ENCODE peak calls at places on chromosomes 2 and 18, in nine cellular contexts. F is naive thymus-derived CD4-positive, alpha-beta T cell; N is lower lobe of right lung; O is CD4-positive, CD25-positive, alpha-beta regulatory T cell; A is IMR-90; I is AG04450; R is A549; H is cardiac muscle cell; K is hepatocyte. V is an unnamed sample.

GRCh38 chr2:239545741-239546392 is 145.0 kb upstream of the HDAC4 start:
- DNase-seq in F (no peak), N (no peak), O (no peak), A (no peak), I (no peak), R (no peak), H (no peak), K (no peak), V (no peak)

GRCh38 chr18:489244-490023 is 11.1 kb downstream of the COLEC12 start:
- DNase-seq in F (no peak), N (no peak), O (no peak), A (peak), I (no peak), R (no peak), H (no peak), K (no peak), V (no peak)

GRCh38 chr2:222837643-222838056 is 23.2 kb upstream of the ACSL3 start:
- DNase-seq in F (no peak), N (no peak), O (no peak), A (peak), I (no peak), R (peak), H (no peak), K (peak), V (no peak)

GRCh38 chr2:95276244-95276887 is 2.1 kb downstream of the PROM2 start:
- DNase-seq in F (no peak), N (peak), O (no peak), A (no peak), I (no peak), R (no peak), H (no peak), K (no peak), V (no peak)

GRCh38 chr18:48862116-48862515 is 88.6 kb downstream of the SMAD7 start:
- DNase-seq in F (no peak), N (peak), O (no peak), A (no peak), I (no peak), R (no peak), H (no peak), K (no peak), V (no peak)

GRCh38 chr2:109612991-109613921 is 510 bp downstream of the SEPTIN10 start:
- DNase-seq in F (peak), N (peak), O (no peak), A (peak), I (no peak), R (peak), H (peak), K (peak), V (no peak)

GRCh38 chr2:100350661-100351185 is 28.4 kb upstream of the LONRF2 start:
- DNase-seq in F (no peak), N (no peak), O (no peak), A (no peak), I (no peak), R (no peak), H (no peak), K (no peak), V (no peak)

GRCh38 chr18:54882318-54882717 is 54.0 kb downstream of the RAB27B start:
- DNase-seq in F (no peak), N (no peak), O (no peak), A (no peak), I (no peak), R (no peak), H (no peak), K (no peak), V (no peak)

GRCh38 chr18:79001001-79001400 is 21.4 kb downstream of the SALL3 start:
- DNase-seq in F (no peak), N (no peak), O (no peak), A (no peak), I (no peak), R (no peak), H (no peak), K (no peak), V (no peak)

GRCh38 chr2:78992451-78992806 is 33.1 kb upstream of the REG3G start:
- DNase-seq in F (no peak), N (no peak), O (no peak), A (no peak), I (no peak), R (peak), H (peak), K (peak), V (no peak)

GRCh38 chr2:131034122-131035051 is 58.9 kb downstream of the FAM168B start:
- DNase-seq in F (no peak), N (peak), O (no peak), A (peak), I (no peak), R (no peak), H (peak), K (peak), V (no peak)

GRCh38 chr2:136713739-136714138 is 51.6 kb upstream of the THSD7B start:
- DNase-seq in F (no peak), N (no peak), O (no peak), A (no peak), I (no peak), R (no peak), H (no peak), K (no peak), V (no peak)

GRCh38 chr2:104862061-104862941 is 8.4 kb downstream of the POU3F3 start:
- DNase-seq in F (no peak), N (no peak), O (no peak), A (no peak), I (no peak), R (no peak), H (peak), K (no peak), V (no peak)

GRCh38 chr2:156333274-156333950 is 891 bp upstream of the NR4A2 start:
- DNase-seq in F (peak), N (peak), O (peak), A (no peak), I (no peak), R (no peak), H (no peak), K (no peak), V (no peak)

GRCh38 chr18:9048808-9049494 is 53.5 kb upstream of the NDUFV2 start:
- DNase-seq in F (no peak), N (no peak), O (no peak), A (peak), I (no peak), R (no peak), H (no peak), K (no peak), V (no peak)

GRCh38 chr2:177405029-177405692 is 12.6 kb downstream of the AGPS start:
- DNase-seq in F (no peak), N (no peak), O (no peak), A (peak), I (no peak), R (no peak), H (no peak), K (no peak), V (no peak)

GRCh38 chr2:197804758-197805597 is 585 bp downstream of the PLCL1 start:
- DNase-seq in F (peak), N (peak), O (peak), A (peak), I (no peak), R (no peak), H (peak), K (peak), V (no peak)

GRCh38 chr2:118124293-118124891 is 36.1 kb downstream of the INSIG2 start:
- DNase-seq in F (no peak), N (no peak), O (no peak), A (no peak), I (no peak), R (peak), H (no peak), K (no peak), V (no peak)

GRCh38 chr18:74353169-74353775 is 37.6 kb downstream of the C18orf63 start:
- DNase-seq in F (peak), N (no peak), O (peak), A (peak), I (peak), R (peak), H (peak), K (peak), V (peak)

GRCh38 chr2:217820066-217820819 is 182.6 kb downstream of the TNS1 start:
- DNase-seq in F (no peak), N (peak), O (no peak), A (no peak), I (no peak), R (no peak), H (no peak), K (no peak), V (no peak)

GRCh38 chr2:236237468-236238190 is 26.6 kb downstream of the ASB18 start:
- DNase-seq in F (no peak), N (no peak), O (no peak), A (no peak), I (no peak), R (no peak), H (peak), K (peak), V (no peak)

GRCh38 chr18:14086459-14087231 is 45.6 kb downstream of the ZNF519 start:
- DNase-seq in F (no peak), N (no peak), O (no peak), A (peak), I (no peak), R (peak), H (peak), K (peak), V (no peak)

GRCh38 chr2:21920721-21921120 is 797.0 kb downstream of the TDRD15 start:
- DNase-seq in F (no peak), N (no peak), O (no peak), A (no peak), I (no peak), R (no peak), H (no peak), K (no peak), V (no peak)

GRCh38 chr2:54997826-54998225 is 52.4 kb downstream of the RTN4 start:
- DNase-seq in F (no peak), N (no peak), O (no peak), A (no peak), I (no peak), R (no peak), H (no peak), K (no peak), V (peak)

GRCh38 chr2:200330351-200331120 is 24.0 kb downstream of the SPATS2L start:
- DNase-seq in F (no peak), N (no peak), O (no peak), A (no peak), I (no peak), R (no peak), H (no peak), K (no peak), V (no peak)

GRCh38 chr18:80033181-80034067 is 810 bp upstream of the RBFA start:
- DNase-seq in F (peak), N (no peak), O (no peak), A (peak), I (no peak), R (peak), H (peak), K (no peak), V (no peak)

GRCh38 chr2:82896117-82896516 is 1563.0 kb downstream of the SUCLG1 start:
- DNase-seq in F (no peak), N (peak), O (no peak), A (no peak), I (no peak), R (no peak), H (no peak), K (no peak), V (no peak)

GRCh38 chr2:7363906-7364305 is 446.7 kb downstream of the RNF144A start:
- DNase-seq in F (no peak), N (no peak), O (no peak), A (no peak), I (no peak), R (peak), H (no peak), K (no peak), V (no peak)

GRCh38 chr2:224608104-224608503 is 22.9 kb upstream of the CUL3 start:
- DNase-seq in F (no peak), N (no peak), O (no peak), A (no peak), I (no peak), R (peak), H (no peak), K (no peak), V (no peak)

GRCh38 chr2:126700073-126700581 is 44.2 kb downstream of the GYPC start:
- DNase-seq in F (no peak), N (no peak), O (no peak), A (peak), I (no peak), R (no peak), H (no peak), K (no peak), V (no peak)

GRCh38 chr2:150585221-150585971 is 97.9 kb upstream of the RND3 start:
- DNase-seq in F (no peak), N (no peak), O (no peak), A (no peak), I (no peak), R (no peak), H (no peak), K (no peak), V (no peak)

GRCh38 chr2:3146175-3146574 is 231.4 kb downstream of the EIPR1 start:
- DNase-seq in F (no peak), N (no peak), O (no peak), A (no peak), I (no peak), R (no peak), H (no peak), K (no peak), V (no peak)

GRCh38 chr2:100178085-100178788 is 35.8 kb upstream of the AFF3 start:
- DNase-seq in F (no peak), N (no peak), O (no peak), A (peak), I (no peak), R (peak), H (peak), K (peak), V (peak)

GRCh38 chr2:179343945-179344279 is 79.3 kb upstream of the SESTD1 start:
- DNase-seq in F (no peak), N (no peak), O (no peak), A (no peak), I (no peak), R (no peak), H (no peak), K (no peak), V (no peak)

GRCh38 chr2:162475661-162476060 is 131.7 kb downstream of the GCA start:
- DNase-seq in F (no peak), N (no peak), O (no peak), A (no peak), I (no peak), R (no peak), H (no peak), K (peak), V (no peak)

GRCh38 chr2:45218931-45219339 is 209.7 kb upstream of the SIX2 start:
- DNase-seq in F (no peak), N (peak), O (no peak), A (no peak), I (no peak), R (no peak), H (no peak), K (no peak), V (no peak)

GRCh38 chr2:111191877-111192276 is 71.2 kb downstream of the BCL2L11 start:
- DNase-seq in F (no peak), N (no peak), O (no peak), A (no peak), I (no peak), R (no peak), H (no peak), K (no peak), V (no peak)

GRCh38 chr18:73535189-73535588 is 612.4 kb downstream of the FBXO15 start:
- DNase-seq in F (no peak), N (no peak), O (no peak), A (no peak), I (no peak), R (no peak), H (no peak), K (no peak), V (no peak)

GRCh38 chr2:25375989-25376545 is 34.3 kb upstream of the DNMT3A start:
- DNase-seq in F (no peak), N (no peak), O (no peak), A (no peak), I (no peak), R (no peak), H (no peak), K (no peak), V (no peak)

GRCh38 chr2:161020437-161020836 is 139.8 kb upstream of the TANK start:
- DNase-seq in F (no peak), N (no peak), O (no peak), A (no peak), I (no peak), R (no peak), H (no peak), K (no peak), V (no peak)

GRCh38 chr2:161017780-161018440 is 142.3 kb upstream of the TANK start:
- DNase-seq in F (no peak), N (no peak), O (no peak), A (no peak), I (no peak), R (no peak), H (peak), K (no peak), V (no peak)

GRCh38 chr2:161019311-161019710 is 140.9 kb upstream of the TANK start:
- DNase-seq in F (no peak), N (no peak), O (no peak), A (no peak), I (no peak), R (no peak), H (no peak), K (no peak), V (no peak)
- H3K4me3 ChIP-seq in F (no peak), N (no peak), O (no peak), A (no peak), I (no peak), R (no peak), H (no peak), K (no peak), V (no peak)

GRCh38 chr2:8617048-8617447 is 64.8 kb upstream of the ID2 start:
- DNase-seq in F (no peak), N (peak), O (no peak), A (no peak), I (no peak), R (no peak), H (no peak), K (no peak), V (no peak)

GRCh38 chr2:8619071-8619470 is 62.8 kb upstream of the ID2 start:
- DNase-seq in F (no peak), N (peak), O (no peak), A (no peak), I (no peak), R (no peak), H (no peak), K (no peak), V (no peak)

GRCh38 chr2:8616084-8616419 is 65.8 kb upstream of the ID2 start:
- DNase-seq in F (no peak), N (peak), O (no peak), A (no peak), I (no peak), R (no peak), H (no peak), K (no peak), V (no peak)

GRCh38 chr2:8615252-8616083 is 66.4 kb upstream of the ID2 start:
- DNase-seq in F (no peak), N (peak), O (no peak), A (no peak), I (no peak), R (no peak), H (no peak), K (no peak), V (no peak)

GRCh38 chr2:8617590-8617989 is 64.3 kb upstream of the ID2 start:
- DNase-seq in F (no peak), N (no peak), O (no peak), A (no peak), I (no peak), R (no peak), H (no peak), K (no peak), V (no peak)
- H3K4me3 ChIP-seq in F (no peak), N (no peak), O (no peak), A (no peak), I (no peak), R (no peak), H (no peak), K (no peak), V (no peak)

GRCh38 chr2:168480825-168481585 is 24.9 kb downstream of the CERS6 start:
- DNase-seq in F (no peak), N (no peak), O (no peak), A (no peak), I (no peak), R (no peak), H (no peak), K (no peak), V (no peak)
- H3K4me3 ChIP-seq in F (no peak), N (no peak), O (no peak), A (no peak), I (no peak), R (no peak), H (no peak), K (no peak), V (no peak)

DNA sequence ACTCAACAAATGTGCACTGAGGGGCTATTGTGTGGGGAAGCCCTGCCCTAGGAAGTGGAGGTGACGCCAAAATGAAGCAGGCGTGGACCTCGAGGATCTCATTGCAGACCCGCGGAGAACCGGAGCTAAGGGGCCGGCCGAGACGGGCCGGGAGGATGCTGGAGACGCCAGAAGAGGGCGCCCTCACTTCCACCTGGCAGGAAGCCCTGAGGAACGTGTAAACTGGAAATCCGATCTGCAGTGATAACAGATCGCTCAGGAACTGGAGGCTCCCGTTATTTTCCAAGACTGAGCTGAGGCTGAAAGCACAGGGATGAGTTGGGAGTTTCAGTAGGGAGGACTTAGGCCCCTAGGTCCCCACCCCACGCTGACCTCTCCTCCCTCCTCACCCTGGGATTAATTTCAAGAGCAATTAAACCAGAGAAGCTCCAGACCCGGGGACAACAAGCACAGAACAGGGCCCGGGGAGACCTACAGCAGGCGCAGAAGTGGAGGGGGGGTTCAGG is 7.6 kb upstream of the COL6A3 start:
- DNase-seq in F (peak), N (peak), O (peak), A (peak), I (peak), R (peak), H (peak), K (peak), V (no peak)
- H3K4me3 ChIP-seq in F (peak), N (peak), O (peak), A (peak), I (no peak), R (peak), H (no peak), K (no peak), V (peak)

GRCh38 chr2:172096661-172097547 is 5.8 kb downstream of the DLX2 start:
- DNase-seq in F (peak), N (no peak), O (no peak), A (peak), I (no peak), R (no peak), H (no peak), K (peak), V (no peak)
- H3K4me3 ChIP-seq in F (peak), N (peak), O (no peak), A (no peak), I (peak), R (no peak), H (peak), K (peak), V (no peak)

DNA sequence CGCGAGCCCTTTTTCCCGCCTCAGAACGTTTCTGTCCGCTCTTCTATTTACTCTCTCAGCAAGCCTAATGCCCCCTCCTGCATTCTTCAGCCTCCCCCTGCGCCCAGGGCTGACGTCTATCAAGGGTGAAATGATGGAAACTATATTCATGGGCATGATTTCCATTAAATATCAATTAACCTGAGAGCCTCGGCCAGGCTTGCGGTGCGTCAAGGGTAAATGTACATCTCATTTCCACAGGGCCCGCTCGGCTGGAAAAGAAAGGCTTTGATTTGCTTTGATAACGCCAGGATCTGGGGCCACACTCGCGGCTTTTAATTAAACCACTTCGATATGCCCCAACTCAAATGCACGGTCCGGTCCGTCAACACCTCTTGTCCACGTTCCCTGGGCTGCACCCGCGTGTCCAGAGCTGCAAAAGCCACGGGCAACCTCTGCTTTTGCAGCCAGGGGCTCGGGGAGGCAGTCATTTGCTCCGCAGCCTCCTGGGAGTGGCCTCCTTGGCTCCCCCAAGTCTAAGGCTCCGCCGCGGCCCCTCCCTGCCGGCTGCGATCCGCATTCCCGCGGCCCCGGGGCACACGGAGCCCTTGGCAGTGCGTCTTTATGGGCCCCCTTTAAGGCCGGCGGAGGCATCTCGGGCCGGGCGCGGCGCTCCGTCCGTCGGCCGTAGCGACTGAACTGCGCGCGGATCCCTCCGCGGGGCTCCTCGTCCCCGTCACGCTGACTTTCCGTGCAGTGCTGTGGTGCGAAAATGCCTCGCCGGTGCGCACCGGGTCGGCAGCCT is at the start of gene HOXD8:
- DNase-seq in F (no peak), N (no peak), O (no peak), A (peak), I (no peak), R (peak), H (peak), K (peak), V (peak)
- H3K4me3 ChIP-seq in F (no peak), N (peak), O (no peak), A (peak), I (no peak), R (peak), H (peak), K (peak), V (peak)

V was measured in Jurkat, Clone E6-1.